ENCODE peak calls at places on chromosome 13, in seven cellular contexts. O, Y, Z, K, N, R and U are unnamed samples.

GRCh38 chr13:20461860-20462532 is 63.7 kb downstream of the CRYL1 start:
- DNase-seq in Y (no peak), N (peak), Z (no peak), K (no peak), R (no peak), O (no peak), U (no peak)

GRCh38 chr13:57932071-57932470 is 300.5 kb downstream of the PCDH17 start:
- DNase-seq in Z (no peak), O (no peak), K (no peak), Y (no peak), N (no peak), R (no peak), U (no peak)

GRCh38 chr13:72435251-72435650 is 292.2 kb downstream of the MZT1 start:
- DNase-seq in R (no peak), K (no peak), Z (no peak), Y (no peak), O (no peak), N (no peak), U (no peak)

GRCh38 chr13:42807236-42807635 is 25.9 kb downstream of the FAM216B start:
- DNase-seq in R (no peak), N (no peak), Y (no peak), K (no peak), Z (no peak), O (peak), U (no peak)

GRCh38 chr13:109821038-109821545 is 34.7 kb upstream of the IRS2 start:
- DNase-seq in Z (no peak), N (no peak), Y (no peak), R (no peak), O (no peak), K (no peak), U (no peak)

GRCh38 chr13:70424428-70424827 is 316.2 kb upstream of the KLHL1 start:
- DNase-seq in Z (peak), N (peak), O (no peak), Y (no peak), K (no peak), R (no peak), U (no peak)

GRCh38 chr13:97273341-97273831 is 51.3 kb downstream of the MBNL2 start:
- DNase-seq in K (no peak), Y (no peak), N (no peak), O (no peak), Z (no peak), R (peak), U (no peak)

GRCh38 chr13:111114362-111115050 is 604 bp upstream of the ARHGEF7 start:
- DNase-seq in R (peak), Z (peak), N (peak), K (peak), O (no peak), Y (peak), U (no peak)

GRCh38 chr13:111166882-111167281 is 51.8 kb downstream of the ARHGEF7 start:
- DNase-seq in N (no peak), K (no peak), O (no peak), R (no peak), Y (no peak), Z (no peak), U (no peak)

GRCh38 chr13:97259787-97260641 is 37.9 kb downstream of the MBNL2 start:
- DNase-seq in O (peak), Z (no peak), N (no peak), R (peak), Y (no peak), K (peak), U (no peak)

GRCh38 chr13:89401209-89401810 is 1730.1 kb downstream of the SLITRK5 start:
- DNase-seq in O (peak), R (peak), Y (no peak), N (peak), K (peak), Z (no peak), U (no peak)

GRCh38 chr13:27794075-27794691 is 1.9 kb downstream of the GSX1 start:
- DNase-seq in R (no peak), O (no peak), Z (no peak), K (no peak), N (peak), Y (no peak), U (no peak)

GRCh38 chr13:35448465-35448864 is 28.0 kb downstream of the MAB21L1 start:
- DNase-seq in R (no peak), Z (no peak), K (no peak), N (no peak), O (no peak), Y (no peak), U (no peak)

GRCh38 chr13:91406619-91407018 is 8.2 kb downstream of the GPC5 start:
- DNase-seq in N (peak), Y (peak), Z (peak), R (peak), K (peak), O (peak), U (peak)

GRCh38 chr13:99496322-99497142 is 4.7 kb upstream of the TM9SF2 start:
- DNase-seq in Z (no peak), R (peak), Y (no peak), O (no peak), K (no peak), N (peak), U (no peak)

DNA sequence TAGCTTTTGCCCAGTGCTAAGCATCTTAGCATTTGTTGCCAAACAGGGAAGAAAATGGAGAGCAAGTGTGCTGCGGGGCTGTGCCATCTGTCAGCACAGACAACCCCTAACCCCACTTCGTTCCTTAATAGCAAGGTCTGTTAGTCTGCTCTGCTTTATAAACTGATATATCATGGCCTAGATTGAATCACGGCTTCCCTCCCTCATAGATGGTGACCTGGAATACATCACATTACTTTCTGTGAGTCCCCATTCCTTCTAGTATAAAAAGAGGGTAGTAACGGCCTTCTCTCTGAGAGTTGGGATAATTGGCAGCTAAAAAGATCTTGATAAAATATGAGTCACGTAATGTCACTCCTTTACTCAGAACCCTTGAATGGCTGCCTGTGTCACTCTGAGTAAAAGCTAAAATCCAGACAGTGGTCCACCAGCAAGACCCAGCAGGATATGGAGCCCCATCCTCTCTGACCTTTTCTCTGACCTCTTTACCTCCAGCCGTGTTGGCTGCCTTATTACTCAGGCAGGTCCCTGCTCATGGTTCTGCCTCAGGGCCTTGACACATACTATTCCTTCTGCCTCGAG is 151.7 kb downstream of the DLEU7 start:
- DNase-seq in Z (no peak), R (peak), K (no peak), N (no peak), Y (peak), O (peak), U (no peak)
- H3K4me2 ChIP-seq in Z (no peak), R (no peak), K (no peak), N (no peak), Y (peak), O (no peak), U (no peak)

DNA sequence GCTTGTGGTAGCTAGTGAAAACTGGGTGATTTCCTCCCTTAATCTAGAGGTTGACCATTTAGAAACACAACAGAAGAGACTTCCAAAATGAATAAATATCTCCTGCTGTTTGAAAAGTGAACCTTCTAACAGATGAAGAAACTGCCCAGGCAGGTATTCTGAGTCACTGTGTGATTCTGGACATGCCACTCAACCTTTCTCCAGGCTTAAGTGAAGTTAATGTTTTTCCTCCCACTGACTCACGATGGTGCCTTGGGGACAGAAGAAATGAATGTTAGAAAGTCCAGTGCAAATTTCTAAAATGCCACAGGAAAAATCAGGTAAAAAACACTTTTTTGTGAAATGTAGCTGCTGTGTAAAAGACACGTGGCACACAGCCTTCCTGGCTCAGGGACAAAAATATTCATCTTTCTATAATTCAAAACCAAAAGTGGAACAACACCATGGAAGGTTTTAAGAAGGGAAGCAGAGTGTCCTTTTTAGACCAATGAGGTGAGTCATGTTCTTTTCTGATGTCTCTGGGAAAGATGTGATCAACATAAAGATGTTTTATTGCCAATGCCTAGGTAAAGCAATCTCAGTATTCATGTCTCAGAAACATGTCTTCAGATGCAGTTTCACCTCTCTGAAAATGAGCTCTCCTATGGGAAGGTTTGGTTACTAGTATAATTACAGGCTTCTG is 9.1 kb downstream of the UBE2L5 start:
- DNase-seq in K (peak), O (peak), R (peak), Z (no peak), N (no peak), Y (no peak), U (no peak)
- TF ChIP-seq EZH2phosphoT487 in K (no peak), O (no peak), R (no peak), Z (no peak), N (no peak), Y (no peak), U (no peak)

GRCh38 chr13:104357174-104357573 is 1291.0 kb upstream of the SLC10A2 start:
- DNase-seq in K (no peak), Y (peak), Z (peak), N (peak), R (no peak), O (no peak), U (no peak)
- H2AFZ ChIP-seq in K (no peak), Y (no peak), Z (peak), N (peak), R (no peak), O (no peak), U (no peak)

GRCh38 chr13:33676700-33677048 is 141.3 kb upstream of the RFC3 start:
- DNase-seq in N (peak), Z (no peak), O (peak), R (peak), Y (peak), K (peak), U (peak)
- H3K4me2 ChIP-seq in N (no peak), Z (no peak), O (peak), R (peak), Y (peak), K (peak), U (peak)

GRCh38 chr13:47549219-47549752 is 451.8 kb downstream of the SUCLA2 start:
- DNase-seq in N (peak), R (peak), Y (no peak), O (no peak), Z (peak), K (no peak), U (no peak)

GRCh38 chr13:47556703-47557102 is 444.4 kb downstream of the SUCLA2 start:
- DNase-seq in Z (no peak), O (no peak), K (no peak), N (no peak), Y (no peak), R (no peak), U (no peak)

GRCh38 chr13:47548294-47548825 is 452.7 kb downstream of the SUCLA2 start:
- DNase-seq in Z (no peak), N (no peak), R (no peak), Y (no peak), K (no peak), O (no peak), U (no peak)

GRCh38 chr13:47555235-47555634 is 445.8 kb downstream of the SUCLA2 start:
- DNase-seq in Z (no peak), N (no peak), Y (no peak), O (peak), R (no peak), K (no peak), U (no peak)

GRCh38 chr13:47553329-47553977 is 447.6 kb downstream of the SUCLA2 start:
- DNase-seq in N (peak), O (no peak), K (no peak), Z (no peak), Y (no peak), R (no peak), U (no peak)
- TF ChIP-seq EZH2phosphoT487 in N (no peak), O (no peak), K (no peak), Z (no peak), Y (no peak), R (no peak), U (no peak)